ENCODE peak calls at places on chromosomes 13 and 19, in seven cellular contexts. G, U, C, E, K, D and H are unnamed samples. For H3K36me3, the result is how much of the 10 kb centered on the place peaks cover.

GRCh38 chr19:30861896-30862295 is 487.3 kb downstream of the TSHZ3 start:
- DNase-seq in G (no peak), U (no peak), C (no peak), E (no peak), K (no peak), D (no peak), H (no peak)

GRCh38 chr13:92514420-92515125 is 712.0 kb upstream of the GPC6 start:
- DNase-seq in G (no peak), U (no peak), C (no peak), E (no peak), K (no peak), D (no peak), H (no peak)

GRCh38 chr13:110576736-110577476 is 15.4 kb upstream of the RAB20 start:
- DNase-seq in G (no peak), U (no peak), C (peak), E (no peak), K (no peak), D (no peak), H (no peak)

GRCh38 chr19:30711296-30711695 is 339.1 kb downstream of the ZNF536 start:
- DNase-seq in G (no peak), U (no peak), C (no peak), E (peak), K (no peak), D (no peak), H (no peak)

GRCh38 chr19:45475537-45476348 is 7.9 kb downstream of the FOSB start:
- DNase-seq in G (no peak), U (no peak), C (no peak), E (no peak), K (no peak), D (no peak), H (peak)

GRCh38 chr19:11130824-11131455 is 24.6 kb downstream of the SPC24 start:
- DNase-seq in G (peak), U (peak), C (peak), E (peak), K (peak), D (peak), H (peak)

GRCh38 chr13:109274188-109274821 is 512.1 kb downstream of the IRS2 start:
- DNase-seq in G (no peak), U (no peak), C (no peak), E (peak), K (peak), D (peak), H (peak)

GRCh38 chr13:60312851-60313505 is 84.0 kb upstream of the TDRD3 start:
- DNase-seq in G (no peak), U (no peak), C (no peak), E (no peak), K (no peak), D (no peak), H (no peak)

GRCh38 chr13:21777166-21777565 is 106.3 kb downstream of the FGF9 start:
- DNase-seq in G (no peak), U (no peak), C (no peak), E (no peak), K (no peak), D (no peak), H (no peak)

GRCh38 chr13:29547135-29547534 is 48.4 kb downstream of the SLC7A1 start:
- DNase-seq in G (no peak), U (no peak), C (no peak), E (no peak), K (peak), D (no peak), H (no peak)

GRCh38 chr13:113647351-113648217 is 10.4 kb downstream of the ATP4B start:
- DNase-seq in G (peak), U (no peak), C (peak), E (no peak), K (peak), D (peak), H (no peak)

GRCh38 chr13:85142351-85142750 is 656.9 kb downstream of the SLITRK6 start:
- DNase-seq in G (no peak), U (no peak), C (no peak), E (no peak), K (no peak), D (no peak), H (no peak)

GRCh38 chr19:1112254-1113208 is 8.7 kb downstream of the GPX4 start:
- DNase-seq in G (peak), U (no peak), C (no peak), E (peak), K (no peak), D (peak), H (no peak)

GRCh38 chr19:16261584-16262370 is 62.8 kb upstream of the KLF2 start:
- DNase-seq in G (no peak), U (no peak), C (no peak), E (no peak), K (no peak), D (peak), H (peak)

GRCh38 chr13:72221276-72221962 is 354.4 kb upstream of the DACH1 start:
- DNase-seq in G (peak), U (no peak), C (peak), E (peak), K (no peak), D (peak), H (peak)

GRCh38 chr19:49465371-49465770 is 8.6 kb upstream of the FLT3LG start:
- DNase-seq in G (no peak), U (no peak), C (no peak), E (no peak), K (no peak), D (no peak), H (no peak)
- H3K36me3 ChIP-seq in G (half or more), U (under half), C (under half), E (under half), K (under half), D (under half), H (under half)

GRCh38 chr13:19725320-19725719 is 57.4 kb downstream of the PSPC1 start:
- DNase-seq in G (no peak), U (no peak), C (no peak), E (no peak), K (no peak), D (no peak), H (no peak)

GRCh38 chr13:19726611-19727010 is 56.1 kb downstream of the PSPC1 start:
- DNase-seq in G (no peak), U (no peak), C (no peak), E (no peak), K (no peak), D (no peak), H (no peak)
- H3K36me3 ChIP-seq in G (half or more), U (under half), C (under half), E (under half), K (under half), D (under half), H (under half)

GRCh38 chr13:41934120-41934519 is 26.8 kb downstream of the VWA8 start:
- DNase-seq in G (no peak), U (no peak), C (no peak), E (no peak), K (no peak), D (no peak), H (no peak)
- H3K36me3 ChIP-seq in G (under half), U (under half), C (under half), E (under half), K (under half), D (under half), H (under half)

DNA sequence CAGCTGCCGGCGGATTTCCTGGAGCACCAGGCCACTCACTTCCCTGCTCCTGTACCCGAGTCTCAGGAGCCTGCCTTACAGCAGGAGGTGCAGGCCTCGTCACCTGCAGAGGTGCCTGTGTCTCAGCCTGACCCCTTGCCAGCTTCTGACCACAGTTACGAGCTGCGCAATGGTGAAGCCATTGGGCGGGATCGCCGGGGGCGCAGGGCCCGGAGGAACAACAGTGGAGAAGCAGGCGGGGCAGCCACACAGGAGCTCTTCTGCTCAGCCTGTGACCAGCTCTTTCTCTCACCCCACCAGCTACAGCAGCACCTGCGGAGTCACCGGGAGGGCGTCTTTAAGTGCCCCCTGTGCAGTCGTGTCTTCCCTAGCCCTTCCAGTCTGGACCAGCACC is 3.3 kb downstream of the ZNF574 start:
- DNase-seq in G (no peak), U (no peak), C (no peak), E (no peak), K (no peak), D (no peak), H (no peak)
- H3K36me3 ChIP-seq in G (half or more), U (under half), C (under half), E (under half), K (under half), D (under half), H (under half)

DNA sequence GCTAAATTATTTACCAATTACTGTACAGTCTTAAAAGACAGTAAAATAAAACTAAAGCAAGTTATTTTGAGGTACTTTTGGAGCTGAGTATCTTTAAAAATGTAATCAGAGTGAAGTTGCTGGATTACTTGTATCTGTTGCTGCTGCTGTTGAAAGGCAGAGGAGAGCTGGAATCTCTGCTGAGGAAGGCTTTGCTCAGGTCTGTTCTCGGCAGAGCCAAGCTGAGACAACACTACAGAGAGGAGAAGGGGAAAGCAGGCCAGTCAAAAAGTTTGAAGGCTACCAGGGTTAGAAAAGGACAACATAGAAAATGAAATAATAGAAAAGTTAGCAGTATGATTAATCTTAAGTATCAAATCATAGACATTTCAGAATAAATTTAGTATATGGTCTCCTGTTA is 9.8 kb downstream of the EXOSC8 start:
- DNase-seq in G (no peak), U (no peak), C (no peak), E (no peak), K (no peak), D (no peak), H (no peak)
- H3K36me3 ChIP-seq in G (half or more), U (under half), C (under half), E (under half), K (under half), D (under half), H (under half)